ENCODE peak calls at places on chromosome 1, in nine cellular contexts. G, P, K, Z, Y, D, M, A and Q are unnamed samples.

GRCh38 chr1:36027766-36028165 is 56.1 kb upstream of the TEKT2 start:
- DNase-seq in K (no peak), D (no peak), M (no peak), G (no peak), A (no peak), Z (no peak), Y (no peak), P (no peak), Q (no peak)

GRCh38 chr1:205226868-205227583 is 720 bp upstream of the TMCC2 start:
- DNase-seq in M (no peak), Y (peak), G (no peak), Z (peak), K (no peak), A (no peak), P (no peak), D (no peak), Q (no peak)

GRCh38 chr1:44947060-44947773 is 39.2 kb downstream of the EIF2B3 start:
- DNase-seq in M (no peak), A (peak), Y (peak), D (no peak), G (peak), Z (no peak), K (no peak), P (no peak), Q (no peak)

GRCh38 chr1:208036177-208036808 is 125.4 kb upstream of the CD34 start:
- DNase-seq in Z (no peak), K (no peak), Y (peak), P (no peak), M (no peak), A (no peak), G (no peak), D (peak), Q (no peak)

GRCh38 chr1:173445164-173445563 is 32.0 kb upstream of the PRDX6 start:
- DNase-seq in K (no peak), P (no peak), M (no peak), D (no peak), Z (no peak), A (no peak), G (no peak), Y (no peak), Q (no peak)

GRCh38 chr1:88655685-88656299 is 28.3 kb upstream of the PKN2 start:
- DNase-seq in M (no peak), D (no peak), Z (peak), G (no peak), K (no peak), P (no peak), A (no peak), Y (peak), Q (peak)

GRCh38 chr1:167197692-167198091 is 23.0 kb upstream of the POU2F1 start:
- DNase-seq in M (no peak), P (no peak), Z (no peak), G (no peak), K (no peak), A (no peak), Y (no peak), D (no peak), Q (no peak)

GRCh38 chr1:153848805-153849204 is 73.6 kb downstream of the SLC27A3 start:
- DNase-seq in A (no peak), M (no peak), P (no peak), Y (no peak), D (no peak), G (no peak), K (no peak), Z (no peak), Q (no peak)

GRCh38 chr1:162663086-162663485 is 30.8 kb downstream of the DDR2 start:
- DNase-seq in K (no peak), Z (no peak), A (no peak), M (no peak), Y (peak), D (no peak), P (no peak), G (no peak), Q (no peak)

GRCh38 chr1:212671342-212672031 is 28.2 kb downstream of the BATF3 start:
- DNase-seq in Z (peak), K (no peak), M (peak), D (no peak), A (peak), Y (peak), P (no peak), G (no peak), Q (no peak)

GRCh38 chr1:168483531-168483930 is 60.3 kb downstream of the XCL2 start:
- DNase-seq in Z (no peak), K (no peak), Y (peak), D (no peak), P (no peak), G (no peak), A (no peak), M (no peak), Q (no peak)

GRCh38 chr1:94602312-94602711 is 60.8 kb upstream of the F3 start:
- DNase-seq in P (no peak), Y (peak), A (no peak), K (peak), M (no peak), Z (no peak), D (no peak), G (no peak), Q (no peak)

GRCh38 chr1:39205102-39205780 is 746 bp downstream of the MACF1 start:
- DNase-seq in G (no peak), K (no peak), Y (peak), M (no peak), A (no peak), P (no peak), Z (peak), D (no peak), Q (no peak)

GRCh38 chr1:63794354-63794753 is 20.5 kb downstream of the ROR1 start:
- DNase-seq in P (no peak), A (no peak), D (no peak), G (no peak), Z (no peak), Y (no peak), K (no peak), M (no peak), Q (no peak)